ENCODE peak calls at places on chromosome 18, in nine cellular contexts. One of them, this sample, is unnamed.

GRCh38 chr18:21998531-21998930 is 170.9 kb upstream of the GATA6 start:
- DNase-seq in breast epithelium: no peak
- DNase-seq in posterior vena cava: no peak
- DNase-seq in SJSA1: no peak
- DNase-seq in Daoy: no peak
- DNase-seq in GM23248: no peak
- DNase-seq in WTC11: no peak
- DNase-seq in GM12865: no peak
- DNase-seq in GM12892: no peak
- DNase-seq in this sample: no peak

GRCh38 chr18:26956894-26957293 is 91.4 kb upstream of the AQP4 start:
- DNase-seq in breast epithelium: no peak
- DNase-seq in posterior vena cava: no peak
- DNase-seq in SJSA1: no peak
- DNase-seq in Daoy: no peak
- DNase-seq in GM23248: no peak
- DNase-seq in WTC11: peak; percentile 58
- DNase-seq in GM12865: no peak
- DNase-seq in GM12892: no peak
- DNase-seq in this sample: no peak

GRCh38 chr18:55264108-55264507 is 304.8 kb upstream of the CCDC68 start:
- DNase-seq in breast epithelium: no peak
- DNase-seq in posterior vena cava: no peak
- DNase-seq in SJSA1: no peak
- DNase-seq in Daoy: no peak
- DNase-seq in GM23248: no peak
- DNase-seq in WTC11: no peak
- DNase-seq in GM12865: no peak
- DNase-seq in GM12892: no peak
- DNase-seq in this sample: no peak

GRCh38 chr18:49178736-49179135 is 228.0 kb upstream of the SMAD7 start:
- DNase-seq in breast epithelium: no peak
- DNase-seq in posterior vena cava: no peak
- DNase-seq in SJSA1: no peak
- DNase-seq in Daoy: peak; percentile 20
- DNase-seq in GM23248: peak; percentile 58
- DNase-seq in WTC11: no peak
- DNase-seq in GM12865: peak; percentile 25
- DNase-seq in GM12892: no peak
- DNase-seq in this sample: peak; percentile 23

GRCh38 chr18:63183263-63183662 is 136.3 kb downstream of the BCL2 start:
- DNase-seq in breast epithelium: no peak
- DNase-seq in posterior vena cava: no peak
- DNase-seq in SJSA1: no peak
- DNase-seq in Daoy: no peak
- DNase-seq in GM23248: no peak
- DNase-seq in WTC11: no peak
- DNase-seq in GM12865: no peak
- DNase-seq in GM12892: no peak
- DNase-seq in this sample: no peak

GRCh38 chr18:8721716-8722115 is 16.4 kb downstream of the MTCL1 start:
- DNase-seq in breast epithelium: no peak
- DNase-seq in posterior vena cava: no peak
- DNase-seq in SJSA1: peak; percentile 56
- DNase-seq in Daoy: peak; percentile 50
- DNase-seq in GM23248: peak; percentile 69
- DNase-seq in WTC11: no peak
- DNase-seq in GM12865: no peak
- DNase-seq in GM12892: no peak
- DNase-seq in this sample: no peak

GRCh38 chr18:13318644-13319501 is 100.3 kb downstream of the LDLRAD4 start:
- DNase-seq in breast epithelium: no peak
- DNase-seq in posterior vena cava: no peak
- DNase-seq in SJSA1: no peak
- DNase-seq in Daoy: peak; percentile 14
- DNase-seq in GM23248: no peak
- DNase-seq in WTC11: no peak
- DNase-seq in GM12865: no peak
- DNase-seq in GM12892: no peak
- DNase-seq in this sample: no peak

GRCh38 chr18:21391074-21391673 is 149.1 kb downstream of the GREB1L start:
- DNase-seq in breast epithelium: no peak
- DNase-seq in posterior vena cava: no peak
- DNase-seq in SJSA1: no peak
- DNase-seq in Daoy: peak; percentile 73
- DNase-seq in GM23248: peak; percentile 85
- DNase-seq in WTC11: no peak
- DNase-seq in GM12865: peak; percentile 27
- DNase-seq in GM12892: no peak
- DNase-seq in this sample: no peak

GRCh38 chr18:59123588-59124369 is 15.9 kb upstream of the SEC11C start:
- DNase-seq in breast epithelium: no peak
- DNase-seq in posterior vena cava: no peak
- DNase-seq in SJSA1: no peak
- DNase-seq in Daoy: peak; percentile 89
- DNase-seq in GM23248: peak; percentile 94
- DNase-seq in WTC11: no peak
- DNase-seq in GM12865: peak; percentile 30
- DNase-seq in GM12892: no peak
- DNase-seq in this sample: no peak

GRCh38 chr18:73283032-73283431 is 415.2 kb upstream of the NETO1 start:
- DNase-seq in breast epithelium: no peak
- DNase-seq in posterior vena cava: no peak
- DNase-seq in SJSA1: no peak
- DNase-seq in Daoy: peak; percentile 23
- DNase-seq in GM23248: no peak
- DNase-seq in WTC11: no peak
- DNase-seq in GM12865: no peak
- DNase-seq in GM12892: no peak
- DNase-seq in this sample: no peak

GRCh38 chr18:62957885-62958472 is 242.6 kb downstream of the PHLPP1 start:
- DNase-seq in breast epithelium: no peak
- DNase-seq in posterior vena cava: no peak
- DNase-seq in SJSA1: peak; percentile 46
- DNase-seq in Daoy: peak; percentile 40
- DNase-seq in GM23248: peak; percentile 51
- DNase-seq in WTC11: peak; percentile 71
- DNase-seq in GM12865: peak; percentile 70
- DNase-seq in GM12892: no peak
- DNase-seq in this sample: no peak

GRCh38 chr18:26322892-26323653 is 96.8 kb downstream of the TAF4B start:
- DNase-seq in breast epithelium: no peak
- DNase-seq in posterior vena cava: no peak
- DNase-seq in SJSA1: no peak
- DNase-seq in Daoy: peak; percentile 2
- DNase-seq in GM23248: peak; percentile 56
- DNase-seq in WTC11: no peak
- DNase-seq in GM12865: no peak
- DNase-seq in GM12892: no peak
- DNase-seq in this sample: no peak

GRCh38 chr18:55076643-55077218 is 117.5 kb upstream of the CCDC68 start:
- DNase-seq in breast epithelium: no peak
- DNase-seq in posterior vena cava: no peak
- DNase-seq in SJSA1: no peak
- DNase-seq in Daoy: no peak
- DNase-seq in GM23248: no peak
- DNase-seq in WTC11: no peak
- DNase-seq in GM12865: no peak
- DNase-seq in GM12892: no peak
- DNase-seq in this sample: no peak

GRCh38 chr18:44601447-44601846 is 79.2 kb upstream of the SETBP1 start:
- DNase-seq in breast epithelium: no peak
- DNase-seq in posterior vena cava: no peak
- DNase-seq in SJSA1: peak; percentile 79
- DNase-seq in Daoy: peak; percentile 45
- DNase-seq in GM23248: peak; percentile 92
- DNase-seq in WTC11: no peak
- DNase-seq in GM12865: no peak
- DNase-seq in GM12892: no peak
- DNase-seq in this sample: no peak

GRCh38 chr18:7626922-7627440 is 59.9 kb downstream of the PTPRM start:
- DNase-seq in breast epithelium: no peak
- DNase-seq in posterior vena cava: no peak
- DNase-seq in SJSA1: peak; percentile 75
- DNase-seq in Daoy: peak; percentile 69
- DNase-seq in GM23248: peak; percentile 56
- DNase-seq in WTC11: no peak
- DNase-seq in GM12865: no peak
- DNase-seq in GM12892: no peak
- DNase-seq in this sample: no peak

GRCh38 chr18:3526421-3527354 is 76.7 kb downstream of the TGIF1 start:
- DNase-seq in breast epithelium: no peak
- DNase-seq in posterior vena cava: no peak
- DNase-seq in SJSA1: no peak
- DNase-seq in Daoy: peak; percentile 19
- DNase-seq in GM23248: peak; percentile 12
- DNase-seq in WTC11: no peak
- DNase-seq in GM12865: peak; percentile 53
- DNase-seq in GM12892: no peak
- DNase-seq in this sample: no peak

GRCh38 chr18:55508637-55509036 is 79.4 kb downstream of the TCF4 start:
- DNase-seq in breast epithelium: no peak
- DNase-seq in posterior vena cava: no peak
- DNase-seq in SJSA1: no peak
- DNase-seq in Daoy: no peak
- DNase-seq in GM23248: no peak
- DNase-seq in WTC11: no peak
- DNase-seq in GM12865: no peak
- DNase-seq in GM12892: no peak
- DNase-seq in this sample: no peak

GRCh38 chr18:58338961-58339722 is 289.7 kb downstream of the ALPK2 start:
- DNase-seq in breast epithelium: no peak
- DNase-seq in posterior vena cava: no peak
- DNase-seq in SJSA1: no peak
- DNase-seq in Daoy: no peak
- DNase-seq in GM23248: no peak
- DNase-seq in WTC11: peak; percentile 60
- DNase-seq in GM12865: no peak
- DNase-seq in GM12892: no peak
- DNase-seq in this sample: no peak

GRCh38 chr18:55779711-55780590 is 192.0 kb upstream of the TCF4 start:
- DNase-seq in breast epithelium: no peak
- DNase-seq in posterior vena cava: peak; percentile 83
- DNase-seq in SJSA1: no peak
- DNase-seq in Daoy: peak; percentile 41
- DNase-seq in GM23248: peak; percentile 71
- DNase-seq in WTC11: peak; percentile 51
- DNase-seq in GM12865: peak; percentile 30
- DNase-seq in GM12892: peak; percentile 11
- DNase-seq in this sample: no peak

This sample was measured in HL-60.